ENCODE peak calls at places on chromosomes 5 and 9, in seven cellular contexts. W is ovary; A is transverse colon; R is CD8-positive, alpha-beta T cell; Q is PC-3; N is neural progenitor cell; P is keratinocyte. S is an unnamed sample.

GRCh38 chr5:157603333-157604190 is 28.0 kb upstream of the ADAM19 start:
- DNase-seq in P (peak; percentile 54), R (peak; percentile 62), A (no peak), Q (peak; percentile 99), W (no peak), N (no peak), S (peak; percentile 45)

GRCh38 chr5:107542831-107543231 is 127.9 kb downstream of the EFNA5 start:
- DNase-seq in Q (peak; percentile 68), P (no peak), A (peak; percentile 39), W (peak; percentile 56), N (no peak), R (no peak), S (no peak)

GRCh38 chr9:72633966-72634365 is 112.6 kb downstream of the TMC1 start:
- DNase-seq in Q (peak; percentile 13), A (no peak), N (no peak), P (no peak), W (no peak), R (no peak), S (no peak)

GRCh38 chr5:133241179-133241728 is 189.4 kb downstream of the HSPA4 start:
- DNase-seq in Q (no peak), W (no peak), N (no peak), A (no peak), P (no peak), R (no peak), S (no peak)

GRCh38 chr9:5113523-5113922 is 71.9 kb downstream of the INSL6 start:
- DNase-seq in N (no peak), P (no peak), Q (no peak), R (no peak), W (no peak), A (no peak), S (no peak)

GRCh38 chr5:88734191-88734640 is 148.8 kb downstream of the MEF2C start:
- DNase-seq in W (no peak), P (no peak), N (no peak), A (peak; percentile 36), R (no peak), Q (no peak), S (no peak)

GRCh38 chr5:74686962-74687751 is 2.1 kb downstream of the HEXB start:
- DNase-seq in W (no peak), N (no peak), A (no peak), P (no peak), Q (no peak), R (no peak), S (no peak)

GRCh38 chr5:14178671-14179211 is 35.6 kb downstream of the TRIO start:
- DNase-seq in N (peak; percentile 78), R (no peak), W (no peak), Q (peak; percentile 87), A (no peak), P (no peak), S (no peak)

GRCh38 chr9:16039988-16040761 is 487.3 kb downstream of the CCDC171 start:
- DNase-seq in W (peak; percentile 35), R (no peak), P (no peak), Q (peak; percentile 70), A (no peak), N (peak; percentile 89), S (no peak)

GRCh38 chr9:7376838-7377237 is 422.7 kb downstream of the DMAC1 start:
- DNase-seq in W (no peak), A (no peak), Q (no peak), N (no peak), P (no peak), R (no peak), S (no peak)

GRCh38 chr5:10563132-10563939 is 534 bp upstream of the ANKRD33B start:
- DNase-seq in N (peak; percentile 67), P (no peak), A (peak; percentile 30), W (peak; percentile 36), R (no peak), Q (peak; percentile 63), S (no peak)

GRCh38 chr9:17204611-17205165 is 69.8 kb downstream of the CNTLN start:
- DNase-seq in A (no peak), P (no peak), Q (no peak), W (no peak), N (peak; percentile 79), R (no peak), S (no peak)

GRCh38 chr9:18692240-18692639 is 218.3 kb downstream of the ADAMTSL1 start:
- DNase-seq in W (no peak), A (no peak), P (no peak), Q (no peak), N (no peak), R (no peak), S (no peak)

GRCh38 chr5:130035388-130035787 is 131.1 kb downstream of the CHSY3 start:
- DNase-seq in N (no peak), P (no peak), W (no peak), Q (no peak), R (no peak), A (no peak), S (no peak)

GRCh38 chr9:126326228-126327015 is at the start of gene MVB12B:
- DNase-seq in W (peak; percentile 64), Q (peak; percentile 27), N (peak; percentile 86), R (peak; percentile 53), A (peak; percentile 39), P (no peak), S (peak; percentile 53)

GRCh38 chr9:37963936-37964739 is 60.2 kb upstream of the SLC25A51 start:
- DNase-seq in N (no peak), W (no peak), R (no peak), P (peak; percentile 76), Q (peak; percentile 87), A (peak; percentile 52), S (no peak)

GRCh38 chr9:706606-707451 is 134.7 kb upstream of the DMRT1 start:
- DNase-seq in R (peak; percentile 24), A (peak; percentile 55), N (peak; percentile 53), W (peak; percentile 78), P (no peak), Q (peak; percentile 49), S (peak; percentile 37)

GRCh38 chr9:88302579-88303324 is 85.5 kb upstream of the SPIN1 start:
- DNase-seq in R (no peak), W (no peak), P (no peak), A (no peak), Q (no peak), N (no peak), S (no peak)

GRCh38 chr9:110207071-110207923 is 662 bp downstream of the C9orf152 start:
- DNase-seq in W (no peak), N (no peak), R (no peak), P (no peak), Q (peak; percentile 62), A (peak; percentile 80), S (no peak)

DNA sequence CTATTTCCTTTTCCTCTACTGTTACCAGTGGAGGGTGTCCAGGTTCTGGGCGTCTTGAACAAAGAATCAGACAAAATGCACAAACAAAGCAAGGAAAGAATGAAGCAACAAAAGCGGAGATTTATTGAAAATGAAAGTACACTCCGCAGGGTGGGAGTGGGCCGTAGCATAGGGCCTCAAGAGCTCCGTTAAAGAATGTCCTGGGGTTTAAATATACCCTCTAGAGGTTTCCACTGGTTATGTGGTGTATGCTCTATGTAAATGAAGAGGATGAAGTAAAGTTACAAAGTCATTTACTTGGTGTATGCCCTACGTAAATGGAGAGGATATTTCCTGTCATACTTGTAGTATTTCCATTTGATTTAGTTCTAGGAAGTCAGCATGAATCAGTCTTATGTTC is 113.5 kb upstream of the MRPS30 start:
- DNase-seq in P (no peak), W (no peak), R (no peak), A (no peak), Q (no peak), N (no peak), S (no peak)
- H3K36me3 ChIP-seq in P (no peaks in the 10 kb centered on the region), W (no peaks in the 10 kb centered on the region), R (no peaks in the 10 kb centered on the region), A (no peaks in the 10 kb centered on the region), Q (no peaks in the 10 kb centered on the region), N (no peaks in the 10 kb centered on the region), S (no peaks in the 10 kb centered on the region)

GRCh38 chr5:638501-639252 is 26.5 kb downstream of the CEP72 start:
- DNase-seq in Q (no peak), N (no peak), W (no peak), A (no peak), R (no peak), P (no peak), S (no peak)

GRCh38 chr5:639253-639530 is 27.1 kb downstream of the CEP72 start:
- DNase-seq in W (no peak), R (no peak), A (no peak), P (no peak), N (no peak), Q (no peak), S (no peak)

GRCh38 chr5:641331-641765 is 29.2 kb downstream of the CEP72 start:
- DNase-seq in P (no peak), Q (no peak), A (no peak), N (no peak), W (no peak), R (no peak), S (no peak)

GRCh38 chr5:640461-641330 is 28.6 kb downstream of the CEP72 start:
- DNase-seq in Q (no peak), N (no peak), W (no peak), P (no peak), A (no peak), R (no peak), S (no peak)

GRCh38 chr5:639584-640213 is 27.6 kb downstream of the CEP72 start:
- DNase-seq in R (no peak), A (no peak), N (no peak), Q (no peak), P (no peak), W (no peak), S (no peak)
- H3K36me3 ChIP-seq in R (peaks cover 5% of the 10 kb centered on the region), A (peaks cover 3% of the 10 kb centered on the region), N (peaks cover 2% of the 10 kb centered on the region), Q (peaks cover 36% of the 10 kb centered on the region), P (peaks cover 23% of the 10 kb centered on the region), W (no peaks in the 10 kb centered on the region), S (peaks cover 8% of the 10 kb centered on the region)

GRCh38 chr5:134656690-134657089 is 8.1 kb downstream of the SEC24A start:
- DNase-seq in Q (no peak), N (no peak), A (no peak), W (no peak), P (no peak), R (no peak), S (no peak)

GRCh38 chr5:134662971-134663370 is 14.4 kb downstream of the SEC24A start:
- DNase-seq in Q (no peak), P (no peak), N (no peak), A (no peak), R (no peak), W (no peak), S (no peak)

GRCh38 chr5:134664448-134664847 is 15.9 kb downstream of the SEC24A start:
- DNase-seq in A (no peak), W (no peak), N (no peak), Q (no peak), R (no peak), P (no peak), S (no peak)

GRCh38 chr5:134659922-134660321 is 11.3 kb downstream of the SEC24A start:
- DNase-seq in Q (no peak), W (no peak), A (no peak), R (no peak), N (no peak), P (no peak), S (no peak)

GRCh38 chr5:134659456-134659855 is 10.9 kb downstream of the SEC24A start:
- DNase-seq in R (no peak), N (no peak), W (no peak), A (no peak), P (no peak), Q (no peak), S (no peak)
- H3K36me3 ChIP-seq in R (no peaks in the 10 kb centered on the region), N (peaks cover 3% of the 10 kb centered on the region), W (no peaks in the 10 kb centered on the region), A (peaks cover 20% of the 10 kb centered on the region), P (peaks cover 10% of the 10 kb centered on the region), Q (peaks cover 5% of the 10 kb centered on the region), S (no peaks in the 10 kb centered on the region)

DNA sequence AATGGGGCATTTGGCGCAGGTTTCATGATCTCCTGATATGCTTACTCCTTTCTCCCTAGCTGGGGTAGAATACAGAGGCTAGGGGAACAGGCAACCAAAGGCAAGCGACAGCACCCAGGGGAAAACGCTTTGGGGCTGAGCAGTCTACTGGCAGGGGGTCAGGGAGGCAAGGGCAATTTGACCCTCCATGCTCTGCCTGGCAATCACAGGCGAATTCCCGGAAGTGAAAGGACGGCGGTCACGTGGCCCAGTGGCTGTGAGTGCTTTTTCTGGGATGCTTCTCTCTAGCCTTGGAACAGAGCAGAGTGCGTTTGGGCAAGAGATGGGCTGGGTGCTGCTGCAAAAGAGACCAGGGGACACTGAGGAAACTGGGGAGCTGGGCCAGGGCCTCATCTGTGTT is 5.7 kb downstream of the GPX3 start:
- DNase-seq in R (no peak), A (no peak), Q (no peak), W (no peak), N (no peak), P (no peak), S (no peak)
- H3K36me3 ChIP-seq in R (peaks cover 15% of the 10 kb centered on the region), A (peaks cover 15% of the 10 kb centered on the region), Q (peaks cover 26% of the 10 kb centered on the region), W (no peaks in the 10 kb centered on the region), N (no peaks in the 10 kb centered on the region), P (peaks cover 36% of the 10 kb centered on the region), S (peaks cover 6% of the 10 kb centered on the region)